ENCODE peak calls at places on chromosome 19, in nine cellular contexts. One of them, this sample, is unnamed.
A peak's percentile ranks its signal among the peaks of the same experiment; 100 is the strongest.

GRCh38 chr19:16325671-16326400 is 1.2 kb downstream of the KLF2 start:
- DNase-seq in thyroid gland: peak; percentile 40
- DNase-seq in astrocyte of the cerebellum: no peak
- DNase-seq in left ventricle myocardium inferior: no peak
- DNase-seq in GM12865: peak; percentile 48
- DNase-seq in mucosa of descending colon: peak; percentile 48
- DNase-seq in body of pancreas: peak; percentile 26
- DNase-seq in right lobe of liver: peak; percentile 69
- DNase-seq in pancreas: peak; percentile 63
- DNase-seq in this sample: no peak

GRCh38 chr19:10419200-10419645 is 1.1 kb upstream of the PDE4A start:
- DNase-seq in mucosa of descending colon: no peak
- DNase-seq in astrocyte of the cerebellum: no peak
- DNase-seq in thyroid gland: no peak
- DNase-seq in GM12865: no peak
- DNase-seq in right lobe of liver: no peak
- DNase-seq in body of pancreas: no peak
- DNase-seq in pancreas: no peak
- DNase-seq in left ventricle myocardium inferior: no peak
- DNase-seq in this sample: no peak

GRCh38 chr19:2500157-2500556 is 24.2 kb downstream of the GADD45B start:
- DNase-seq in right lobe of liver: no peak
- DNase-seq in body of pancreas: no peak
- DNase-seq in thyroid gland: no peak
- DNase-seq in astrocyte of the cerebellum: no peak
- DNase-seq in left ventricle myocardium inferior: no peak
- DNase-seq in pancreas: no peak
- DNase-seq in mucosa of descending colon: no peak
- DNase-seq in GM12865: no peak
- DNase-seq in this sample: no peak

GRCh38 chr19:46990998-46991676 is 28.5 kb upstream of the NPAS1 start:
- DNase-seq in GM12865: peak; percentile 70
- DNase-seq in right lobe of liver: peak; percentile 82
- DNase-seq in pancreas: peak; percentile 79
- DNase-seq in astrocyte of the cerebellum: peak; percentile 66
- DNase-seq in body of pancreas: peak; percentile 86
- DNase-seq in thyroid gland: peak; percentile 82
- DNase-seq in left ventricle myocardium inferior: peak; percentile 83
- DNase-seq in mucosa of descending colon: peak; percentile 85
- DNase-seq in this sample: peak; percentile 67

GRCh38 chr19:35845215-35846037 is 6.9 kb downstream of the NPHS1 start:
- DNase-seq in mucosa of descending colon: peak; percentile 72
- DNase-seq in right lobe of liver: peak; percentile 57
- DNase-seq in pancreas: peak; percentile 80
- DNase-seq in body of pancreas: peak; percentile 85
- DNase-seq in astrocyte of the cerebellum: no peak
- DNase-seq in GM12865: no peak
- DNase-seq in left ventricle myocardium inferior: no peak
- DNase-seq in thyroid gland: peak; percentile 15
- DNase-seq in this sample: no peak

GRCh38 chr19:11243798-11244169 is 4.4 kb downstream of the ANGPTL8 start:
- DNase-seq in thyroid gland: no peak
- DNase-seq in mucosa of descending colon: no peak
- DNase-seq in GM12865: no peak
- DNase-seq in pancreas: no peak
- DNase-seq in body of pancreas: no peak
- DNase-seq in left ventricle myocardium inferior: no peak
- DNase-seq in astrocyte of the cerebellum: no peak
- DNase-seq in right lobe of liver: no peak
- DNase-seq in this sample: no peak

GRCh38 chr19:53644061-53644816 is 12.4 kb downstream of the DPRX start:
- DNase-seq in right lobe of liver: no peak
- DNase-seq in body of pancreas: no peak
- DNase-seq in thyroid gland: no peak
- DNase-seq in astrocyte of the cerebellum: no peak
- DNase-seq in left ventricle myocardium inferior: no peak
- DNase-seq in GM12865: no peak
- DNase-seq in mucosa of descending colon: no peak
- DNase-seq in pancreas: no peak
- DNase-seq in this sample: no peak

GRCh38 chr19:11142528-11143171 is 12.9 kb downstream of the SPC24 start:
- DNase-seq in left ventricle myocardium inferior: peak; percentile 92
- DNase-seq in GM12865: no peak
- DNase-seq in thyroid gland: peak; percentile 98
- DNase-seq in astrocyte of the cerebellum: peak; percentile 86
- DNase-seq in right lobe of liver: peak; percentile 82
- DNase-seq in pancreas: peak; percentile 81
- DNase-seq in body of pancreas: peak; percentile 90
- DNase-seq in mucosa of descending colon: peak; percentile 78
- DNase-seq in this sample: peak; percentile 82

GRCh38 chr19:6668696-6669095 is 1.3 kb downstream of the TNFSF14 start:
- DNase-seq in left ventricle myocardium inferior: no peak
- DNase-seq in GM12865: peak; percentile 52
- DNase-seq in astrocyte of the cerebellum: no peak
- DNase-seq in mucosa of descending colon: no peak
- DNase-seq in thyroid gland: no peak
- DNase-seq in right lobe of liver: no peak
- DNase-seq in body of pancreas: no peak
- DNase-seq in pancreas: no peak
- DNase-seq in this sample: no peak

GRCh38 chr19:18436651-18437478 is 1.1 kb downstream of the ISYNA1 start:
- DNase-seq in right lobe of liver: peak; percentile 80
- DNase-seq in mucosa of descending colon: peak; percentile 85
- DNase-seq in thyroid gland: peak; percentile 82
- DNase-seq in astrocyte of the cerebellum: no peak
- DNase-seq in GM12865: peak; percentile 93
- DNase-seq in body of pancreas: peak; percentile 80
- DNase-seq in left ventricle myocardium inferior: peak; percentile 82
- DNase-seq in pancreas: no peak
- DNase-seq in this sample: peak; percentile 70

GRCh38 chr19:13056052-13056660 is 46.5 kb downstream of the LYL1 start:
- DNase-seq in thyroid gland: peak; percentile 99
- DNase-seq in GM12865: no peak
- DNase-seq in body of pancreas: no peak
- DNase-seq in right lobe of liver: no peak
- DNase-seq in pancreas: no peak
- DNase-seq in mucosa of descending colon: peak; percentile 55
- DNase-seq in left ventricle myocardium inferior: peak; percentile 61
- DNase-seq in astrocyte of the cerebellum: peak; percentile 81
- DNase-seq in this sample: peak; percentile 67

GRCh38 chr19:35063940-35064818 is 22.7 kb downstream of the HPN start:
- DNase-seq in pancreas: no peak
- DNase-seq in right lobe of liver: no peak
- DNase-seq in left ventricle myocardium inferior: no peak
- DNase-seq in astrocyte of the cerebellum: peak; percentile 39
- DNase-seq in body of pancreas: peak; percentile 53
- DNase-seq in thyroid gland: no peak
- DNase-seq in mucosa of descending colon: no peak
- DNase-seq in GM12865: no peak
- DNase-seq in this sample: peak; percentile 29

GRCh38 chr19:42441047-42441440 is 1.7 kb downstream of the CXCL17 start:
- DNase-seq in astrocyte of the cerebellum: no peak
- DNase-seq in mucosa of descending colon: no peak
- DNase-seq in pancreas: no peak
- DNase-seq in thyroid gland: no peak
- DNase-seq in body of pancreas: no peak
- DNase-seq in right lobe of liver: no peak
- DNase-seq in GM12865: no peak
- DNase-seq in left ventricle myocardium inferior: no peak
- DNase-seq in this sample: no peak

GRCh38 chr19:14559916-14560775 is 11.7 kb downstream of the NDUFB7 start:
- DNase-seq in body of pancreas: no peak
- DNase-seq in mucosa of descending colon: no peak
- DNase-seq in astrocyte of the cerebellum: no peak
- DNase-seq in GM12865: no peak
- DNase-seq in right lobe of liver: no peak
- DNase-seq in left ventricle myocardium inferior: peak; percentile 68
- DNase-seq in thyroid gland: no peak
- DNase-seq in pancreas: no peak
- DNase-seq in this sample: no peak

GRCh38 chr19:38868551-38868950 is 9.5 kb downstream of the RINL start:
- DNase-seq in right lobe of liver: no peak
- DNase-seq in mucosa of descending colon: no peak
- DNase-seq in thyroid gland: no peak
- DNase-seq in left ventricle myocardium inferior: no peak
- DNase-seq in body of pancreas: no peak
- DNase-seq in astrocyte of the cerebellum: no peak
- DNase-seq in GM12865: no peak
- DNase-seq in pancreas: no peak
- DNase-seq in this sample: no peak

GRCh38 chr19:19205416-19206410 is 2.5 kb upstream of the NR2C2AP start:
- DNase-seq in body of pancreas: no peak
- DNase-seq in right lobe of liver: no peak
- DNase-seq in left ventricle myocardium inferior: no peak
- DNase-seq in GM12865: no peak
- DNase-seq in thyroid gland: peak; percentile 86
- DNase-seq in astrocyte of the cerebellum: no peak
- DNase-seq in pancreas: no peak
- DNase-seq in mucosa of descending colon: no peak
- DNase-seq in this sample: no peak

GRCh38 chr19:48418317-48419064 is 25.0 kb downstream of the GRIN2D start:
- DNase-seq in astrocyte of the cerebellum: no peak
- DNase-seq in right lobe of liver: no peak
- DNase-seq in GM12865: peak; percentile 43
- DNase-seq in left ventricle myocardium inferior: no peak
- DNase-seq in pancreas: no peak
- DNase-seq in mucosa of descending colon: no peak
- DNase-seq in body of pancreas: no peak
- DNase-seq in thyroid gland: no peak
- DNase-seq in this sample: no peak
- TF ChIP-seq CTCF in astrocyte of the cerebellum: peak; percentile 22
- TF ChIP-seq CTCF in right lobe of liver: no peak
- TF ChIP-seq CTCF in GM12865: peak; percentile 15
- TF ChIP-seq CTCF in left ventricle myocardium inferior: no peak
- TF ChIP-seq CTCF in pancreas: no peak
- TF ChIP-seq CTCF in mucosa of descending colon: no peak
- TF ChIP-seq CTCF in body of pancreas: no peak
- TF ChIP-seq CTCF in thyroid gland: no peak
- TF ChIP-seq CTCF in this sample: no peak

GRCh38 chr19:497476-497860 is 1.2 kb downstream of the MADCAM1 start:
- DNase-seq in left ventricle myocardium inferior: no peak
- DNase-seq in body of pancreas: no peak
- DNase-seq in astrocyte of the cerebellum: no peak
- DNase-seq in thyroid gland: no peak
- DNase-seq in GM12865: no peak
- DNase-seq in mucosa of descending colon: no peak
- DNase-seq in pancreas: no peak
- DNase-seq in right lobe of liver: no peak
- DNase-seq in this sample: no peak
- H3K4me3 ChIP-seq in left ventricle myocardium inferior: peak overlapping the region; percentile 43
- H3K4me3 ChIP-seq in body of pancreas: no peak overlapping the region
- H3K4me3 ChIP-seq in astrocyte of the cerebellum: no peak overlapping the region
- H3K4me3 ChIP-seq in thyroid gland: no peak overlapping the region
- H3K4me3 ChIP-seq in GM12865: no peak overlapping the region
- H3K4me3 ChIP-seq in mucosa of descending colon: no peak overlapping the region
- H3K4me3 ChIP-seq in pancreas: peak overlapping the region; percentile 33
- H3K4me3 ChIP-seq in right lobe of liver: no peak overlapping the region
- H3K4me3 ChIP-seq in this sample: no peak overlapping the region

GRCh38 chr19:58227964-58228583 is 640 bp upstream of the ZNF544 start:
- DNase-seq in left ventricle myocardium inferior: no peak
- DNase-seq in pancreas: no peak
- DNase-seq in body of pancreas: no peak
- DNase-seq in astrocyte of the cerebellum: no peak
- DNase-seq in thyroid gland: peak; percentile 41
- DNase-seq in mucosa of descending colon: no peak
- DNase-seq in right lobe of liver: no peak
- DNase-seq in GM12865: peak; percentile 10
- DNase-seq in this sample: no peak

GRCh38 chr19:58228584-58229254 is at the start of gene ZNF544:
- DNase-seq in mucosa of descending colon: peak; percentile 88
- DNase-seq in right lobe of liver: peak; percentile 90
- DNase-seq in astrocyte of the cerebellum: peak; percentile 19
- DNase-seq in GM12865: peak; percentile 90
- DNase-seq in thyroid gland: peak; percentile 83
- DNase-seq in pancreas: peak; percentile 91
- DNase-seq in body of pancreas: peak; percentile 83
- DNase-seq in left ventricle myocardium inferior: peak; percentile 81
- DNase-seq in this sample: peak; percentile 19

GRCh38 chr19:58229255-58229639 is 533 bp downstream of the ZNF544 start:
- DNase-seq in left ventricle myocardium inferior: no peak
- DNase-seq in pancreas: no peak
- DNase-seq in GM12865: peak; percentile 48
- DNase-seq in right lobe of liver: no peak
- DNase-seq in mucosa of descending colon: peak; percentile 29
- DNase-seq in thyroid gland: peak; percentile 34
- DNase-seq in body of pancreas: no peak
- DNase-seq in astrocyte of the cerebellum: no peak
- DNase-seq in this sample: no peak
- TF ChIP-seq CTCF in left ventricle myocardium inferior: no peak
- TF ChIP-seq CTCF in pancreas: no peak
- TF ChIP-seq CTCF in GM12865: peak; percentile 32
- TF ChIP-seq CTCF in right lobe of liver: no peak
- TF ChIP-seq CTCF in mucosa of descending colon: no peak
- TF ChIP-seq CTCF in thyroid gland: no peak
- TF ChIP-seq CTCF in body of pancreas: no peak
- TF ChIP-seq CTCF in astrocyte of the cerebellum: peak; percentile 18
- TF ChIP-seq CTCF in this sample: peak; percentile 14

GRCh38 chr19:56400485-56400884 is 3.6 kb upstream of the ZNF583 start:
- DNase-seq in right lobe of liver: no peak
- DNase-seq in mucosa of descending colon: no peak
- DNase-seq in astrocyte of the cerebellum: no peak
- DNase-seq in body of pancreas: no peak
- DNase-seq in left ventricle myocardium inferior: no peak
- DNase-seq in thyroid gland: no peak
- DNase-seq in pancreas: no peak
- DNase-seq in GM12865: no peak
- DNase-seq in this sample: no peak

GRCh38 chr19:56403764-56404704 is at the start of gene ZNF583:
- DNase-seq in GM12865: peak; percentile 94
- DNase-seq in astrocyte of the cerebellum: peak; percentile 95
- DNase-seq in thyroid gland: peak; percentile 98
- DNase-seq in body of pancreas: peak; percentile 99
- DNase-seq in left ventricle myocardium inferior: peak; percentile 98
- DNase-seq in right lobe of liver: peak; percentile 99
- DNase-seq in mucosa of descending colon: peak; percentile 97
- DNase-seq in pancreas: peak; percentile 99
- DNase-seq in this sample: peak; percentile 88

GRCh38 chr19:56404705-56405056 is 549 bp downstream of the ZNF583 start:
- DNase-seq in pancreas: no peak
- DNase-seq in left ventricle myocardium inferior: no peak
- DNase-seq in thyroid gland: no peak
- DNase-seq in GM12865: no peak
- DNase-seq in body of pancreas: no peak
- DNase-seq in right lobe of liver: no peak
- DNase-seq in mucosa of descending colon: no peak
- DNase-seq in astrocyte of the cerebellum: no peak
- DNase-seq in this sample: no peak

GRCh38 chr19:56405062-56405461 is 930 bp downstream of the ZNF583 start:
- DNase-seq in body of pancreas: no peak
- DNase-seq in pancreas: no peak
- DNase-seq in right lobe of liver: no peak
- DNase-seq in mucosa of descending colon: no peak
- DNase-seq in GM12865: no peak
- DNase-seq in thyroid gland: no peak
- DNase-seq in left ventricle myocardium inferior: no peak
- DNase-seq in astrocyte of the cerebellum: no peak
- DNase-seq in this sample: no peak

DNA sequence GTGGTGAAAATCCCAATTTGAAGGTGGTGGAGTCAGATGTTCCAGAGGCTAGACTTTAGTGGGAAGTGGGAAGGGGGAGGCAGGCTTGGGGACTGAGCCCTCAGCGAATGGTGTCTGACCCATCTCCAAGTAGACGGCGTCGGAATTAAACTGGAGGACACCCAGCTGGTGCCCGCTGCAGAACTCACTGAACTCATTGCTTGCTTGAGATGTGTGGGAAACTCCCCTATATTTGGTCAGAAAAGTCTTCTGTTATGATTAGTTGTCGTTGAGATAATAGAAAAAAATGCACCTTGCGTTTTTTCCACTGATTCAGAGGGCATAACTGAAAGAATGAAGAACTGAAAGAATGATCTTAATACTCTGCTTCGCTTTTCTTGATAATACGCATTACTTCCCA is 871 bp upstream of the ZNF583 start:
- DNase-seq in right lobe of liver: no peak
- DNase-seq in left ventricle myocardium inferior: no peak
- DNase-seq in GM12865: peak; percentile 27
- DNase-seq in thyroid gland: no peak
- DNase-seq in body of pancreas: no peak
- DNase-seq in astrocyte of the cerebellum: no peak
- DNase-seq in pancreas: no peak
- DNase-seq in mucosa of descending colon: no peak
- DNase-seq in this sample: no peak
- H3K4me3 ChIP-seq in right lobe of liver: peak overlapping the region; percentile 79
- H3K4me3 ChIP-seq in left ventricle myocardium inferior: peak overlapping the region; percentile 79
- H3K4me3 ChIP-seq in GM12865: peak overlapping the region; percentile 75
- H3K4me3 ChIP-seq in thyroid gland: no peak overlapping the region
- H3K4me3 ChIP-seq in body of pancreas: no peak overlapping the region
- H3K4me3 ChIP-seq in astrocyte of the cerebellum: peak overlapping the region; percentile 84
- H3K4me3 ChIP-seq in pancreas: peak overlapping the region; percentile 88
- H3K4me3 ChIP-seq in mucosa of descending colon: no peak overlapping the region
- H3K4me3 ChIP-seq in this sample: peak overlapping the region; percentile 64

This sample was measured in HFF-Myc.